ENCODE peak calls at places on chromosome 4, in six cellular contexts. One of them, this sample, is unnamed. For H3K36me3, the result is how much of the 10 kb centered on the place peaks cover.

GRCh38 chr4:10958226-10958856 is 273.8 kb upstream of the CLNK start:
- DNase-seq in endodermal cell: peak
- DNase-seq in fibroblast of lung: no peak
- DNase-seq in heart right ventricle: no peak
- DNase-seq in breast epithelium: no peak
- DNase-seq in transverse colon: no peak
- DNase-seq in this sample: no peak

GRCh38 chr4:137532869-137533236 is 559 bp upstream of the PCDH18 start:
- DNase-seq in transverse colon: no peak
- DNase-seq in fibroblast of lung: peak
- DNase-seq in breast epithelium: no peak
- DNase-seq in heart right ventricle: no peak
- DNase-seq in endodermal cell: no peak
- DNase-seq in this sample: no peak

GRCh38 chr4:145945431-145946155 is 7.0 kb upstream of the ZNF827 start:
- DNase-seq in transverse colon: no peak
- DNase-seq in heart right ventricle: no peak
- DNase-seq in breast epithelium: no peak
- DNase-seq in endodermal cell: no peak
- DNase-seq in fibroblast of lung: no peak
- DNase-seq in this sample: peak

GRCh38 chr4:16686195-16686594 is 212.2 kb downstream of the LDB2 start:
- DNase-seq in endodermal cell: no peak
- DNase-seq in transverse colon: no peak
- DNase-seq in heart right ventricle: no peak
- DNase-seq in fibroblast of lung: peak
- DNase-seq in breast epithelium: no peak
- DNase-seq in this sample: peak

GRCh38 chr4:41015031-41015675 is 199.2 kb downstream of the APBB2 start:
- DNase-seq in transverse colon: no peak
- DNase-seq in fibroblast of lung: no peak
- DNase-seq in heart right ventricle: no peak
- DNase-seq in endodermal cell: no peak
- DNase-seq in breast epithelium: no peak
- DNase-seq in this sample: no peak

GRCh38 chr4:30945586-30945985 is 225.4 kb downstream of the PCDH7 start:
- DNase-seq in heart right ventricle: peak
- DNase-seq in endodermal cell: peak
- DNase-seq in breast epithelium: no peak
- DNase-seq in fibroblast of lung: peak
- DNase-seq in transverse colon: no peak
- DNase-seq in this sample: peak

GRCh38 chr4:150237110-150237852 is 159.0 kb downstream of the DCLK2 start:
- DNase-seq in heart right ventricle: no peak
- DNase-seq in transverse colon: no peak
- DNase-seq in breast epithelium: no peak
- DNase-seq in fibroblast of lung: peak
- DNase-seq in endodermal cell: no peak
- DNase-seq in this sample: peak

GRCh38 chr4:11423465-11423864 is 5.2 kb downstream of the HS3ST1 start:
- DNase-seq in breast epithelium: no peak
- DNase-seq in fibroblast of lung: no peak
- DNase-seq in transverse colon: no peak
- DNase-seq in endodermal cell: peak
- DNase-seq in heart right ventricle: no peak
- DNase-seq in this sample: no peak

GRCh38 chr4:89001647-89002518 is 55.1 kb downstream of the FAM13A start:
- DNase-seq in breast epithelium: no peak
- DNase-seq in endodermal cell: no peak
- DNase-seq in transverse colon: no peak
- DNase-seq in fibroblast of lung: peak
- DNase-seq in heart right ventricle: no peak
- DNase-seq in this sample: peak

GRCh38 chr4:66639361-66639760 is 905.9 kb downstream of the CENPC start:
- DNase-seq in heart right ventricle: no peak
- DNase-seq in fibroblast of lung: no peak
- DNase-seq in endodermal cell: no peak
- DNase-seq in breast epithelium: no peak
- DNase-seq in transverse colon: no peak
- DNase-seq in this sample: no peak

GRCh38 chr4:139560396-139561084 is 4.5 kb upstream of the SETD7 start:
- DNase-seq in heart right ventricle: no peak
- DNase-seq in transverse colon: no peak
- DNase-seq in breast epithelium: no peak
- DNase-seq in fibroblast of lung: no peak
- DNase-seq in endodermal cell: peak
- DNase-seq in this sample: no peak

GRCh38 chr4:39814403-39815185 is 116.7 kb downstream of the UBE2K start:
- DNase-seq in fibroblast of lung: peak
- DNase-seq in transverse colon: no peak
- DNase-seq in heart right ventricle: no peak
- DNase-seq in breast epithelium: no peak
- DNase-seq in endodermal cell: no peak
- DNase-seq in this sample: no peak

GRCh38 chr4:25290490-25291067 is 22.0 kb upstream of the ZCCHC4 start:
- DNase-seq in endodermal cell: peak
- DNase-seq in breast epithelium: no peak
- DNase-seq in transverse colon: no peak
- DNase-seq in heart right ventricle: no peak
- DNase-seq in fibroblast of lung: no peak
- DNase-seq in this sample: no peak

GRCh38 chr4:86038037-86038436 is 321.8 kb downstream of the MAPK10 start:
- DNase-seq in endodermal cell: no peak
- DNase-seq in breast epithelium: no peak
- DNase-seq in transverse colon: no peak
- DNase-seq in heart right ventricle: no peak
- DNase-seq in fibroblast of lung: no peak
- DNase-seq in this sample: no peak

GRCh38 chr4:13007802-13008201 is 476.3 kb downstream of the RAB28 start:
- DNase-seq in transverse colon: no peak
- DNase-seq in endodermal cell: no peak
- DNase-seq in fibroblast of lung: no peak
- DNase-seq in breast epithelium: no peak
- DNase-seq in heart right ventricle: no peak
- DNase-seq in this sample: no peak

GRCh38 chr4:142497606-142498005 is 348.5 kb downstream of the INPP4B start:
- DNase-seq in fibroblast of lung: no peak
- DNase-seq in transverse colon: no peak
- DNase-seq in breast epithelium: no peak
- DNase-seq in endodermal cell: no peak
- DNase-seq in heart right ventricle: no peak
- DNase-seq in this sample: no peak

GRCh38 chr4:110107868-110108267 is 90.5 kb downstream of the ELOVL6 start:
- DNase-seq in fibroblast of lung: no peak
- DNase-seq in transverse colon: no peak
- DNase-seq in heart right ventricle: no peak
- DNase-seq in breast epithelium: no peak
- DNase-seq in endodermal cell: no peak
- DNase-seq in this sample: peak

GRCh38 chr4:118036336-118036735 is 2.0 kb downstream of the NDST3 start:
- DNase-seq in endodermal cell: no peak
- DNase-seq in breast epithelium: no peak
- DNase-seq in heart right ventricle: no peak
- DNase-seq in transverse colon: no peak
- DNase-seq in fibroblast of lung: no peak
- DNase-seq in this sample: no peak

GRCh38 chr4:161132715-161133425 is 1030.9 kb downstream of the FSTL5 start:
- DNase-seq in heart right ventricle: no peak
- DNase-seq in endodermal cell: no peak
- DNase-seq in transverse colon: no peak
- DNase-seq in fibroblast of lung: no peak
- DNase-seq in breast epithelium: no peak
- DNase-seq in this sample: no peak

GRCh38 chr4:153159728-153160221 is 44.5 kb upstream of the TRIM2 start:
- DNase-seq in breast epithelium: no peak
- DNase-seq in heart right ventricle: no peak
- DNase-seq in endodermal cell: no peak
- DNase-seq in fibroblast of lung: peak
- DNase-seq in transverse colon: no peak
- DNase-seq in this sample: no peak

GRCh38 chr4:172055046-172055445 is 241.8 kb downstream of the GALNTL6 start:
- DNase-seq in endodermal cell: no peak
- DNase-seq in fibroblast of lung: no peak
- DNase-seq in heart right ventricle: no peak
- DNase-seq in transverse colon: no peak
- DNase-seq in breast epithelium: no peak
- DNase-seq in this sample: no peak

GRCh38 chr4:72418458-72418857 is 150.6 kb downstream of the ADAMTS3 start:
- DNase-seq in transverse colon: no peak
- DNase-seq in breast epithelium: no peak
- DNase-seq in fibroblast of lung: peak
- DNase-seq in endodermal cell: no peak
- DNase-seq in heart right ventricle: peak
- DNase-seq in this sample: peak

GRCh38 chr4:37788782-37789181 is 37.7 kb upstream of the PGM2 start:
- DNase-seq in transverse colon: no peak
- DNase-seq in fibroblast of lung: no peak
- DNase-seq in breast epithelium: no peak
- DNase-seq in heart right ventricle: no peak
- DNase-seq in endodermal cell: no peak
- DNase-seq in this sample: no peak

GRCh38 chr4:147550626-147551250 is 66.5 kb upstream of the TMEM184C start:
- DNase-seq in transverse colon: no peak
- DNase-seq in endodermal cell: no peak
- DNase-seq in breast epithelium: no peak
- DNase-seq in fibroblast of lung: peak
- DNase-seq in heart right ventricle: no peak
- DNase-seq in this sample: peak

GRCh38 chr4:7255996-7256395 is 63.7 kb downstream of the SORCS2 start:
- DNase-seq in heart right ventricle: no peak
- DNase-seq in endodermal cell: no peak
- DNase-seq in fibroblast of lung: no peak
- DNase-seq in transverse colon: no peak
- DNase-seq in breast epithelium: no peak
- DNase-seq in this sample: no peak

GRCh38 chr4:7259039-7259438 is 66.7 kb downstream of the SORCS2 start:
- DNase-seq in transverse colon: no peak
- DNase-seq in endodermal cell: no peak
- DNase-seq in fibroblast of lung: no peak
- DNase-seq in heart right ventricle: no peak
- DNase-seq in breast epithelium: no peak
- DNase-seq in this sample: no peak

GRCh38 chr4:7254736-7255487 is 62.6 kb downstream of the SORCS2 start:
- DNase-seq in endodermal cell: no peak
- DNase-seq in fibroblast of lung: no peak
- DNase-seq in breast epithelium: no peak
- DNase-seq in heart right ventricle: peak
- DNase-seq in transverse colon: no peak
- DNase-seq in this sample: no peak

GRCh38 chr4:7255488-7255881 is 63.1 kb downstream of the SORCS2 start:
- DNase-seq in endodermal cell: no peak
- DNase-seq in fibroblast of lung: no peak
- DNase-seq in breast epithelium: no peak
- DNase-seq in transverse colon: no peak
- DNase-seq in heart right ventricle: no peak
- DNase-seq in this sample: no peak

GRCh38 chr4:7256989-7257810 is 64.9 kb downstream of the SORCS2 start:
- DNase-seq in transverse colon: peak
- DNase-seq in breast epithelium: no peak
- DNase-seq in endodermal cell: no peak
- DNase-seq in heart right ventricle: peak
- DNase-seq in fibroblast of lung: no peak
- DNase-seq in this sample: no peak
- H3K4me3 ChIP-seq in transverse colon: no peak
- H3K4me3 ChIP-seq in breast epithelium: no peak
- H3K4me3 ChIP-seq in endodermal cell: no peak
- H3K4me3 ChIP-seq in heart right ventricle: peak
- H3K4me3 ChIP-seq in fibroblast of lung: no peak
- H3K4me3 ChIP-seq in this sample: no peak

DNA sequence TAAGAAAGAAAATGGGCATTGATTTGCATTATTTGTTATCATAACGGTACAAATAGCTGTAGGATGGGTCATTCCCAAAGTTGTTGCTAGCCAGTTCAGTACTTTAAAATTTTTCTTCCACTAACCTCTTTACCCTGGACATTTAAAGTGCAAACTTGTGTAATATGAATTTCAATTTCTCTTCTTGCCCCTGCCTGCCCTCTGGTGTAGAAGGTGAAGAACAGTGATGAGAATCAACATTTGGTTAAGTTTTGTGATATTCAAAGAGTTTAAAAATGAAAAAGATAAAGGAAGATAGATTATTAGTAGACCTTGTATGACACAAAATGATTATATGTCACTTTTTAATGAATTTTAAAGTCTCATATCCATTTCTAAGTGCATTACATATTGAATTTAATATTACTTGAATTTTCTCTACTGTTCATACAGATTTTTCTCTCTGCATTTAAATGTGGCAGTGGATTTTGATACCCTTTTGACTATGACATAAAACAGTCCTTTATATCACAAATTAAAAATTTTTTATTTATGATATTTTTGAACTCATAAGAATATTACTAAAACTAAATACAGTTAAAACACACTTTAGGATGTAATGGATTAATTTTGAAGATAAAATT is 337.7 kb downstream of the BMPR1B start:
- DNase-seq in breast epithelium: no peak
- DNase-seq in heart right ventricle: no peak
- DNase-seq in transverse colon: no peak
- DNase-seq in fibroblast of lung: peak
- DNase-seq in endodermal cell: no peak
- DNase-seq in this sample: peak
- TF ChIP-seq CTCF in breast epithelium: peak
- TF ChIP-seq CTCF in heart right ventricle: peak
- TF ChIP-seq CTCF in transverse colon: peak
- TF ChIP-seq CTCF in fibroblast of lung: peak
- TF ChIP-seq CTCF in endodermal cell: peak
- TF ChIP-seq CTCF in this sample: peak

DNA sequence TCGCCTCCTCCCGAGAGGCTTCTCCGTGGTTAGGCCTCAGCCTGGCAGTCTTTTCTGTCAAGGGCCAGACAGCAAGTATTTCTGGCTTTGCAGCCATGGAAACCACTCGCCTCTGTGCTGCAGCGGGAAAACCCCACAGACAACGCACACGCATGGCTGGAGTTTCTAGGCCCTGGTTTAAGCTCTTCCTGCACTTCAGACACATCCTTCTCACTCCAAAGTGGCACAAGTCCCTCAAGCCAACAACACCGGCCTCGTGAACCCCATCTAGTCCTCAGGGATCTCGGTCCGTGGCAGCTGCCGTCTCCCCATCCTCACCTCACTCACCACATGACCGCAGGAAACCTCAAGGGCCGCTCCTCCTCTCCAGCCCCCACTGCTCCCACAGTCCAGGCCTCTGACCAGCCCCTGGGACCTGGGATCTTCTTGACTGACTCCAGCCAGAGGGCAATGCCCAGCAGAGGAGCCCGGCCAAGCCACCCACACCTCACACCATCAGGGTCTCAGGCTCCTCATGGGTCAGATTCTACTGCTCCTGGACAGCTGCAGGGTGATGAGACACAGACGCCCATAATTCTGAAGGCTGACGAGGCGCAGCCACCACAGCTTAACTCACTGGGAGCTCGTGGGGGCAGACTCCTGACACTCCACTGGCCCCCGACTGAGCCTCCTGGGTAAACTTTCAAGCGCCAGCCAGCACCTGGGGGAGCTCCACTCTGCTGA is 21.7 kb downstream of the LETM1 start:
- DNase-seq in breast epithelium: no peak
- DNase-seq in heart right ventricle: no peak
- DNase-seq in endodermal cell: no peak
- DNase-seq in fibroblast of lung: no peak
- DNase-seq in transverse colon: no peak
- DNase-seq in this sample: no peak
- H3K36me3 ChIP-seq in breast epithelium: under half
- H3K36me3 ChIP-seq in heart right ventricle: half or more
- H3K36me3 ChIP-seq in endodermal cell: half or more
- H3K36me3 ChIP-seq in fibroblast of lung: under half
- H3K36me3 ChIP-seq in transverse colon: under half
- H3K36me3 ChIP-seq in this sample: under half

GRCh38 chr4:183986645-183987528 is 81.8 kb downstream of the STOX2 start:
- DNase-seq in fibroblast of lung: no peak
- DNase-seq in transverse colon: no peak
- DNase-seq in endodermal cell: peak
- DNase-seq in breast epithelium: no peak
- DNase-seq in heart right ventricle: no peak
- DNase-seq in this sample: peak
- H3K4me3 ChIP-seq in fibroblast of lung: no peak
- H3K4me3 ChIP-seq in transverse colon: no peak
- H3K4me3 ChIP-seq in endodermal cell: peak
- H3K4me3 ChIP-seq in breast epithelium: peak
- H3K4me3 ChIP-seq in heart right ventricle: peak
- H3K4me3 ChIP-seq in this sample: peak

This sample was measured in bronchial epithelial cell.